ENCODE peak calls at places on chromosomes 16 and 17, in seven cellular contexts. N, B, K, Y, Q, S and O are unnamed samples.
A peak's percentile ranks its signal among the peaks of the same experiment; 100 is the strongest.

GRCh38 chr17:77881545-77881944 is 77.0 kb upstream of the TNRC6C start:
- DNase-seq in N (no peak), B (peak; percentile 18), K (peak; percentile 75), Y (peak; percentile 94), Q (no peak), S (peak; percentile 34), O (peak; percentile 52)

GRCh38 chr17:78997881-78998280 is 11.7 kb downstream of the CANT1 start:
- DNase-seq in N (no peak), B (no peak), K (peak; percentile 49), Y (peak; percentile 35), Q (no peak), S (no peak), O (no peak)

GRCh38 chr16:65070831-65071230 is 51.0 kb downstream of the CDH11 start:
- DNase-seq in N (peak; percentile 10), B (peak; percentile 89), K (no peak), Y (peak; percentile 59), Q (peak; percentile 93), S (no peak), O (peak; percentile 51)

GRCh38 chr17:82330322-82331239 is 3.0 kb downstream of the SECTM1 start:
- DNase-seq in N (no peak), B (peak; percentile 30), K (peak; percentile 67), Y (no peak), Q (no peak), S (no peak), O (no peak)

GRCh38 chr16:724188-725040 is 1.8 kb downstream of the CCDC78 start:
- DNase-seq in N (no peak), B (no peak), K (no peak), Y (no peak), Q (no peak), S (no peak), O (no peak)

GRCh38 chr17:29076722-29077121 is 33.8 kb downstream of the PIPOX start:
- DNase-seq in N (no peak), B (no peak), K (peak; percentile 77), Y (no peak), Q (no peak), S (no peak), O (no peak)

GRCh38 chr17:66540131-66540781 is 237.8 kb downstream of the PRKCA start:
- DNase-seq in N (no peak), B (peak; percentile 39), K (peak; percentile 73), Y (peak; percentile 58), Q (no peak), S (no peak), O (no peak)

GRCh38 chr16:87762620-87763019 is 3.2 kb downstream of the KLHDC4 start:
- DNase-seq in N (no peak), B (no peak), K (no peak), Y (no peak), Q (no peak), S (no peak), O (no peak)

GRCh38 chr16:14354561-14355351 is 275.3 kb downstream of the PARN start:
- DNase-seq in N (no peak), B (no peak), K (no peak), Y (no peak), Q (no peak), S (no peak), O (no peak)

GRCh38 chr17:70608193-70608592 is 438.9 kb downstream of the KCNJ2 start:
- DNase-seq in N (no peak), B (no peak), K (no peak), Y (no peak), Q (no peak), S (no peak), O (no peak)

GRCh38 chr16:732936-733335 is 6.0 kb downstream of the HAGHL start:
- DNase-seq in N (no peak), B (no peak), K (peak; percentile 78), Y (no peak), Q (no peak), S (no peak), O (no peak)

GRCh38 chr17:3529817-3530741 is 27.5 kb downstream of the TRPV3 start:
- DNase-seq in N (no peak), B (peak; percentile 28), K (peak; percentile 82), Y (peak; percentile 92), Q (no peak), S (no peak), O (no peak)

GRCh38 chr16:89257281-89257731 is 39.8 kb downstream of the ZNF778 start:
- DNase-seq in N (no peak), B (no peak), K (peak; percentile 88), Y (no peak), Q (no peak), S (no peak), O (no peak)

GRCh38 chr16:70803354-70803753 is 2.4 kb upstream of the VAC14 start:
- DNase-seq in N (no peak), B (no peak), K (no peak), Y (no peak), Q (no peak), S (no peak), O (no peak)

GRCh38 chr16:11340710-11341109 is 4.5 kb upstream of the RMI2 start:
- DNase-seq in N (no peak), B (no peak), K (peak; percentile 55), Y (no peak), Q (no peak), S (no peak), O (no peak)

GRCh38 chr16:3819741-3820724 is 60.5 kb downstream of the CREBBP start:
- DNase-seq in N (peak; percentile 24), B (peak; percentile 87), K (no peak), Y (no peak), Q (peak; percentile 77), S (no peak), O (no peak)